ENCODE peak calls at places on chromosomes 5 and 9, in six cellular contexts. K, Y, C, G, E and M are unnamed samples.
A peak's percentile ranks its signal among the peaks of the same experiment; 100 is the strongest.

GRCh38 chr5:58974083-58974482 is 391.2 kb downstream of the RAB3C start:
- DNase-seq in Y (no peak), E (no peak), G (no peak), C (peak; percentile 41), K (no peak), M (no peak)

GRCh38 chr9:75601280-75601679 is 289.2 kb upstream of the PCSK5 start:
- DNase-seq in K (no peak), E (no peak), C (no peak), Y (no peak), G (no peak), M (no peak)

GRCh38 chr9:134626141-134626423 is 15.5 kb upstream of the COL5A1 start:
- DNase-seq in Y (no peak), K (no peak), E (no peak), C (no peak), G (no peak), M (no peak)

GRCh38 chr5:52870448-52870847 is 82.7 kb downstream of the ITGA1 start:
- DNase-seq in G (no peak), E (peak; percentile 43), C (no peak), Y (no peak), K (no peak), M (no peak)

GRCh38 chr5:157020508-157021213 is 38.3 kb downstream of the HAVCR1 start:
- DNase-seq in C (no peak), G (no peak), E (peak; percentile 29), Y (no peak), K (no peak), M (peak; percentile 22)

GRCh38 chr5:14011089-14012004 is 66.9 kb upstream of the DNAH5 start:
- DNase-seq in K (no peak), G (peak; percentile 95), E (peak; percentile 93), Y (peak; percentile 87), C (peak; percentile 95), M (peak; percentile 92)

GRCh38 chr5:149474198-149474597 is 77.0 kb downstream of the CSNK1A1 start:
- DNase-seq in Y (no peak), G (peak; percentile 68), C (peak; percentile 82), K (no peak), E (no peak), M (no peak)

GRCh38 chr9:123318961-123319421 is 37.0 kb upstream of the CRB2 start:
- DNase-seq in K (no peak), E (peak; percentile 39), G (no peak), C (no peak), Y (no peak), M (no peak)

GRCh38 chr5:180557201-180557809 is 34.0 kb downstream of the SCGB3A1 start:
- DNase-seq in G (no peak), K (no peak), C (peak; percentile 7), Y (no peak), E (no peak), M (no peak)

GRCh38 chr5:3310551-3311340 is 284.9 kb upstream of the IRX1 start:
- DNase-seq in C (peak; percentile 6), Y (peak; percentile 26), E (no peak), G (peak; percentile 67), K (no peak), M (peak; percentile 62)

GRCh38 chr5:59236448-59236847 is 653.6 kb downstream of the RAB3C start:
- DNase-seq in C (no peak), G (no peak), K (no peak), E (peak; percentile 46), Y (no peak), M (no peak)

GRCh38 chr5:390571-391491 is 52.1 kb upstream of the EXOC3 start:
- DNase-seq in K (no peak), C (peak; percentile 53), E (no peak), G (no peak), Y (no peak), M (peak; percentile 7)

GRCh38 chr5:411728-412127 is 31.2 kb upstream of the EXOC3 start:
- DNase-seq in E (no peak), Y (no peak), G (no peak), C (no peak), K (no peak), M (no peak)

GRCh38 chr5:71475788-71476384 is 20.4 kb downstream of the BDP1 start:
- DNase-seq in K (peak; percentile 16), E (no peak), C (peak; percentile 37), Y (no peak), G (no peak), M (no peak)

GRCh38 chr5:164868761-164869160 is 1363.3 kb downstream of the MAT2B start:
- DNase-seq in G (no peak), E (no peak), K (no peak), C (no peak), Y (no peak), M (no peak)

GRCh38 chr5:167678457-167678856 is 613.0 kb upstream of the WWC1 start:
- DNase-seq in E (no peak), Y (no peak), G (no peak), C (peak; percentile 31), K (no peak), M (no peak)

GRCh38 chr9:38437193-38437823 is 13.1 kb upstream of the IGFBPL1 start:
- DNase-seq in Y (peak; percentile 49), E (no peak), G (peak; percentile 67), C (peak; percentile 84), K (no peak), M (no peak)

GRCh38 chr9:137982132-137982666 is 104.6 kb downstream of the CACNA1B start:
- DNase-seq in Y (no peak), C (peak; percentile 64), E (no peak), K (no peak), G (no peak), M (no peak)

GRCh38 chr9:77883846-77884771 is 147.5 kb downstream of the GNAQ start:
- DNase-seq in C (no peak), G (no peak), K (no peak), Y (no peak), E (no peak), M (no peak)

GRCh38 chr9:34553511-34554021 is 30.8 kb upstream of the ENHO start:
- DNase-seq in Y (no peak), E (no peak), G (no peak), K (no peak), C (no peak), M (no peak)

GRCh38 chr9:117239428-117239827 is 175.4 kb downstream of the ASTN2 start:
- DNase-seq in K (no peak), C (no peak), Y (no peak), E (no peak), G (no peak), M (no peak)

GRCh38 chr5:157965040-157965439 is 106.1 kb upstream of the CLINT1 start:
- DNase-seq in G (no peak), K (no peak), Y (no peak), E (no peak), C (peak; percentile 71), M (no peak)

GRCh38 chr9:127396808-127397721 is at the start of gene SLC2A8:
- DNase-seq in C (peak; percentile 99), K (peak; percentile 74), G (peak; percentile 99), E (peak; percentile 99), Y (peak; percentile 99), M (peak; percentile 99)
- H3K4me3 ChIP-seq in C (peak within 1 kb of the TSS; percentile 82), K (peak within 1 kb of the TSS; percentile 42), G (peak within 1 kb of the TSS; percentile 83), E (peak within 1 kb of the TSS; percentile 88), Y (peak within 1 kb of the TSS; percentile 94), M (peak within 1 kb of the TSS; percentile 90)

GRCh38 chr9:119951090-119951489 is 581.9 kb upstream of the BRINP1 start:
- DNase-seq in E (no peak), Y (no peak), K (no peak), C (no peak), G (no peak), M (peak; percentile 41)
- H3K4me1 ChIP-seq in E (no peaks in the 10 kb centered on the region), Y (no peaks in the 10 kb centered on the region), K (no peaks in the 10 kb centered on the region), C (no peaks in the 10 kb centered on the region), G (no peaks in the 10 kb centered on the region), M (no peaks in the 10 kb centered on the region)

GRCh38 chr9:136013116-136013515 is 51.9 kb upstream of the UBAC1 start:
- DNase-seq in C (no peak), G (no peak), Y (no peak), K (no peak), E (peak; percentile 28), M (no peak)
- H3K27ac ChIP-seq in C (no peak overlapping the region), G (no peak overlapping the region), Y (no peak overlapping the region), K (no peak overlapping the region), E (peak overlapping the region; percentile 83), M (peak overlapping the region; percentile 84)

DNA sequence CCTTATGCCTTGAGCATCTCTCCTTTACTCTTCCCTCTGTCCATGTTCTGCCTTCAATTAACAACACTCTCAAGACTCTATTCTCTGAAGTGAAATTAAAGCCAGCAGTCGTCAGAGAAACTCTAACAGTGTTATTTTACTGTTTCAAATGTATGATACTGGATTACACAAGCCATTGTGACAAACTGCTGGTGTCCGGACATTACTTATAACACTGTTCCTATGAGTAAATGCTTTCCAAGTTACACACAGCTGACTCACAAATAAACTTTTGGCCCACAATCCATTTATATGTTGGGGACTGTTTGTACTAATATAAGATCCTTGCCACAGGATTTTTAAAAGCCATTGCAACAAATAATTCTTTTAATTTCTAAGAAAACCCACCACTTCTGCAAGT is 63.2 kb upstream of the GHR start:
- DNase-seq in G (no peak), K (no peak), E (no peak), C (peak; percentile 95), Y (no peak), M (no peak)
- H3K4me3 ChIP-seq in G (no peak overlapping the region), K (no peak overlapping the region), E (no peak overlapping the region), C (peak overlapping the region; percentile 4), Y (no peak overlapping the region), M (no peak overlapping the region)

GRCh38 chr9:36036780-36037579 is at the start of gene RECK:
- DNase-seq in C (peak; percentile 69), E (peak; percentile 95), Y (peak; percentile 83), G (peak; percentile 82), K (peak; percentile 81), M (peak; percentile 92)

GRCh38 chr9:36040271-36040925 is 3.7 kb downstream of the RECK start:
- DNase-seq in Y (no peak), C (no peak), E (no peak), G (no peak), K (no peak), M (no peak)

GRCh38 chr9:36037580-36038169 is 962 bp downstream of the RECK start:
- DNase-seq in E (no peak), C (no peak), Y (no peak), K (peak; percentile 26), G (no peak), M (no peak)

GRCh38 chr9:36039696-36040095 is 3.0 kb downstream of the RECK start:
- DNase-seq in Y (no peak), G (no peak), C (no peak), E (no peak), K (no peak), M (no peak)

DNA sequence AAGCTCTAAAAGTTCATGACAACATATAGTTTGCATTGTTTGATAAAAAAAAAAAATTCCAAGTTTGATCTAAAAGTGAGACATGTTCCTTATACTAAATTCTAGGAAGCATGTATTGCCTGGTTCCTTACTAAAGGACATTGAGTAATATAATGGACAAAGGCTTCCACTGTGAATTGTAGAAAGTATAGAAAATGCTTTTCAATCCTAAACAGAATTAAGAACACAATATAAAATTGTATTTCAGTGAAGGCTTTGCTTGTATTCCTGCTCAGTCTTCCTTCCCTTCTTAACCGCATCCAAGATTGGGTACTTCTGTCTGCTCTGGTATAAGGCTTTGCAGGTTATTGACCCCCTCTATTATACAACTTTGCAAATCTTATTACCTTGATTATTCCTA is 2.4 kb downstream of the RECK start:
- DNase-seq in E (no peak), C (no peak), Y (no peak), G (no peak), K (no peak), M (no peak)
- H3K4me1 ChIP-seq in E (peaks cover 29% of the 10 kb centered on the region), C (peaks cover 21% of the 10 kb centered on the region), Y (no peaks in the 10 kb centered on the region), G (peaks cover 14% of the 10 kb centered on the region), K (peaks cover 28% of the 10 kb centered on the region), M (no peaks in the 10 kb centered on the region)

GRCh38 chr9:95038666-95039065 is 278.8 kb downstream of the FANCC start:
- DNase-seq in G (no peak), K (no peak), C (no peak), Y (no peak), E (no peak), M (no peak)
- H3K27ac ChIP-seq in G (peak overlapping the region; percentile 98), K (no peak overlapping the region), C (no peak overlapping the region), Y (no peak overlapping the region), E (peak overlapping the region; percentile 2), M (no peak overlapping the region)